ENCODE peak calls at places on chromosome 14, in five cellular contexts. One of them, this sample, is unnamed.

GRCh38 chr14:23984891-23985607 is 3.7 kb upstream of the DHRS4L2 start:
- DNase-seq in activated CD4-positive, alpha-beta T cell treated with anti-CD3 and anti-CD28 coated beads for 4 hours: no peak
- DNase-seq in body of pancreas: no peak
- DNase-seq in amniotic stem cell: no peak
- DNase-seq in nucleus accumbens: no peak
- DNase-seq in this sample: no peak

GRCh38 chr14:49908433-49908782 is 15.5 kb downstream of the ARF6 start:
- DNase-seq in activated CD4-positive, alpha-beta T cell treated with anti-CD3 and anti-CD28 coated beads for 4 hours: no peak
- DNase-seq in body of pancreas: no peak
- DNase-seq in amniotic stem cell: no peak
- DNase-seq in nucleus accumbens: no peak
- DNase-seq in this sample: no peak

GRCh38 chr14:59377485-59377884 is 87.7 kb downstream of the GPR135 start:
- DNase-seq in activated CD4-positive, alpha-beta T cell treated with anti-CD3 and anti-CD28 coated beads for 4 hours: no peak
- DNase-seq in body of pancreas: no peak
- DNase-seq in amniotic stem cell: no peak
- DNase-seq in nucleus accumbens: no peak
- DNase-seq in this sample: no peak

GRCh38 chr14:77612011-77612620 is 4.3 kb downstream of the SPTLC2 start:
- DNase-seq in activated CD4-positive, alpha-beta T cell treated with anti-CD3 and anti-CD28 coated beads for 4 hours: no peak
- DNase-seq in body of pancreas: no peak
- DNase-seq in amniotic stem cell: no peak
- DNase-seq in nucleus accumbens: no peak
- DNase-seq in this sample: no peak

GRCh38 chr14:100140452-100141132 is 18.9 kb downstream of the DEGS2 start:
- DNase-seq in activated CD4-positive, alpha-beta T cell treated with anti-CD3 and anti-CD28 coated beads for 4 hours: no peak
- DNase-seq in body of pancreas: no peak
- DNase-seq in amniotic stem cell: no peak
- DNase-seq in nucleus accumbens: no peak
- DNase-seq in this sample: no peak

GRCh38 chr14:63492391-63492790 is 50.8 kb downstream of the PPP2R5E start:
- DNase-seq in activated CD4-positive, alpha-beta T cell treated with anti-CD3 and anti-CD28 coated beads for 4 hours: no peak
- DNase-seq in body of pancreas: no peak
- DNase-seq in amniotic stem cell: peak; percentile 29
- DNase-seq in nucleus accumbens: no peak
- DNase-seq in this sample: no peak

GRCh38 chr14:31118892-31119291 is 88.7 kb downstream of the HECTD1 start:
- DNase-seq in activated CD4-positive, alpha-beta T cell treated with anti-CD3 and anti-CD28 coated beads for 4 hours: no peak
- DNase-seq in body of pancreas: no peak
- DNase-seq in amniotic stem cell: no peak
- DNase-seq in nucleus accumbens: no peak
- DNase-seq in this sample: no peak

GRCh38 chr14:92026548-92027190 is 13.2 kb downstream of the TRIP11 start:
- DNase-seq in activated CD4-positive, alpha-beta T cell treated with anti-CD3 and anti-CD28 coated beads for 4 hours: no peak
- DNase-seq in body of pancreas: no peak
- DNase-seq in amniotic stem cell: no peak
- DNase-seq in nucleus accumbens: no peak
- DNase-seq in this sample: no peak

GRCh38 chr14:71597955-71598659 is 334.1 kb upstream of the RGS6 start:
- DNase-seq in activated CD4-positive, alpha-beta T cell treated with anti-CD3 and anti-CD28 coated beads for 4 hours: no peak
- DNase-seq in body of pancreas: no peak
- DNase-seq in amniotic stem cell: no peak
- DNase-seq in nucleus accumbens: no peak
- DNase-seq in this sample: no peak

GRCh38 chr14:43184540-43184939 is 1322.5 kb downstream of the FSCB start:
- DNase-seq in activated CD4-positive, alpha-beta T cell treated with anti-CD3 and anti-CD28 coated beads for 4 hours: no peak
- DNase-seq in body of pancreas: no peak
- DNase-seq in amniotic stem cell: no peak
- DNase-seq in nucleus accumbens: no peak
- DNase-seq in this sample: no peak

GRCh38 chr14:22221508-22221907 is 367.5 kb downstream of the DAD1 start:
- DNase-seq in activated CD4-positive, alpha-beta T cell treated with anti-CD3 and anti-CD28 coated beads for 4 hours: no peak
- DNase-seq in body of pancreas: no peak
- DNase-seq in amniotic stem cell: no peak
- DNase-seq in nucleus accumbens: no peak
- DNase-seq in this sample: no peak

GRCh38 chr14:77570706-77571293 is 45.6 kb downstream of the SPTLC2 start:
- DNase-seq in activated CD4-positive, alpha-beta T cell treated with anti-CD3 and anti-CD28 coated beads for 4 hours: no peak
- DNase-seq in body of pancreas: no peak
- DNase-seq in amniotic stem cell: no peak
- DNase-seq in nucleus accumbens: no peak
- DNase-seq in this sample: no peak

GRCh38 chr14:67513631-67514108 is 19.4 kb upstream of the PLEKHH1 start:
- DNase-seq in activated CD4-positive, alpha-beta T cell treated with anti-CD3 and anti-CD28 coated beads for 4 hours: no peak
- DNase-seq in body of pancreas: peak; percentile 49
- DNase-seq in amniotic stem cell: no peak
- DNase-seq in nucleus accumbens: no peak
- DNase-seq in this sample: no peak

GRCh38 chr14:37585101-37585479 is 10.0 kb downstream of the FOXA1 start:
- DNase-seq in activated CD4-positive, alpha-beta T cell treated with anti-CD3 and anti-CD28 coated beads for 4 hours: no peak
- DNase-seq in body of pancreas: no peak
- DNase-seq in amniotic stem cell: no peak
- DNase-seq in nucleus accumbens: no peak
- DNase-seq in this sample: no peak

GRCh38 chr14:89366580-89367448 is 50.2 kb downstream of the FOXN3 start:
- DNase-seq in activated CD4-positive, alpha-beta T cell treated with anti-CD3 and anti-CD28 coated beads for 4 hours: no peak
- DNase-seq in body of pancreas: no peak
- DNase-seq in amniotic stem cell: no peak
- DNase-seq in nucleus accumbens: no peak
- DNase-seq in this sample: no peak

GRCh38 chr14:56247495-56248087 is 129.4 kb downstream of the PELI2 start:
- DNase-seq in activated CD4-positive, alpha-beta T cell treated with anti-CD3 and anti-CD28 coated beads for 4 hours: no peak
- DNase-seq in body of pancreas: no peak
- DNase-seq in amniotic stem cell: no peak
- DNase-seq in nucleus accumbens: no peak
- DNase-seq in this sample: no peak

GRCh38 chr14:90599748-90600507 is 203.1 kb downstream of the CALM1 start:
- DNase-seq in activated CD4-positive, alpha-beta T cell treated with anti-CD3 and anti-CD28 coated beads for 4 hours: no peak
- DNase-seq in body of pancreas: no peak
- DNase-seq in amniotic stem cell: no peak
- DNase-seq in nucleus accumbens: no peak
- DNase-seq in this sample: no peak

GRCh38 chr14:81363746-81364400 is 36.3 kb downstream of the STON2 start:
- DNase-seq in activated CD4-positive, alpha-beta T cell treated with anti-CD3 and anti-CD28 coated beads for 4 hours: no peak
- DNase-seq in body of pancreas: no peak
- DNase-seq in amniotic stem cell: no peak
- DNase-seq in nucleus accumbens: no peak
- DNase-seq in this sample: no peak

GRCh38 chr14:73721101-73721821 is 7.1 kb upstream of the PNMA1 start:
- DNase-seq in activated CD4-positive, alpha-beta T cell treated with anti-CD3 and anti-CD28 coated beads for 4 hours: no peak
- DNase-seq in body of pancreas: no peak
- DNase-seq in amniotic stem cell: no peak
- DNase-seq in nucleus accumbens: no peak
- DNase-seq in this sample: no peak

GRCh38 chr14:89915114-89915878 is 39.2 kb downstream of the EFCAB11 start:
- DNase-seq in activated CD4-positive, alpha-beta T cell treated with anti-CD3 and anti-CD28 coated beads for 4 hours: peak; percentile 15
- DNase-seq in body of pancreas: peak; percentile 72
- DNase-seq in amniotic stem cell: peak; percentile 37
- DNase-seq in nucleus accumbens: no peak
- DNase-seq in this sample: peak; percentile 62

GRCh38 chr14:75911883-75912282 is 69.9 kb downstream of the TGFB3 start:
- DNase-seq in activated CD4-positive, alpha-beta T cell treated with anti-CD3 and anti-CD28 coated beads for 4 hours: no peak
- DNase-seq in body of pancreas: no peak
- DNase-seq in amniotic stem cell: no peak
- DNase-seq in nucleus accumbens: peak; percentile 43
- DNase-seq in this sample: no peak

GRCh38 chr14:24665440-24665991 is 31.5 kb upstream of the GZMB start:
- DNase-seq in activated CD4-positive, alpha-beta T cell treated with anti-CD3 and anti-CD28 coated beads for 4 hours: no peak
- DNase-seq in body of pancreas: no peak
- DNase-seq in amniotic stem cell: no peak
- DNase-seq in nucleus accumbens: no peak
- DNase-seq in this sample: no peak

GRCh38 chr14:60095781-60096450 is 4.2 kb downstream of the PCNX4 start:
- DNase-seq in activated CD4-positive, alpha-beta T cell treated with anti-CD3 and anti-CD28 coated beads for 4 hours: no peak
- DNase-seq in body of pancreas: no peak
- DNase-seq in amniotic stem cell: peak; percentile 12
- DNase-seq in nucleus accumbens: no peak
- DNase-seq in this sample: no peak

GRCh38 chr14:68522510-68523325 is 270.1 kb downstream of the ZFP36L1 start:
- DNase-seq in activated CD4-positive, alpha-beta T cell treated with anti-CD3 and anti-CD28 coated beads for 4 hours: no peak
- DNase-seq in body of pancreas: no peak
- DNase-seq in amniotic stem cell: no peak
- DNase-seq in nucleus accumbens: no peak
- DNase-seq in this sample: no peak

GRCh38 chr14:23559010-23559920 is 3.2 kb downstream of the THTPA start:
- DNase-seq in activated CD4-positive, alpha-beta T cell treated with anti-CD3 and anti-CD28 coated beads for 4 hours: peak; percentile 68
- DNase-seq in body of pancreas: peak; percentile 58
- DNase-seq in amniotic stem cell: no peak
- DNase-seq in nucleus accumbens: no peak
- DNase-seq in this sample: peak; percentile 77

GRCh38 chr14:100305446-100306255 is 593 bp downstream of the SLC25A29 start:
- DNase-seq in activated CD4-positive, alpha-beta T cell treated with anti-CD3 and anti-CD28 coated beads for 4 hours: peak; percentile 49
- DNase-seq in body of pancreas: peak; percentile 31
- DNase-seq in amniotic stem cell: no peak
- DNase-seq in nucleus accumbens: no peak
- DNase-seq in this sample: peak; percentile 46

GRCh38 chr14:75542585-75543091 is 20.4 kb downstream of the BATF start:
- DNase-seq in activated CD4-positive, alpha-beta T cell treated with anti-CD3 and anti-CD28 coated beads for 4 hours: peak; percentile 88
- DNase-seq in body of pancreas: peak; percentile 28
- DNase-seq in amniotic stem cell: no peak
- DNase-seq in nucleus accumbens: peak; percentile 2
- DNase-seq in this sample: peak; percentile 47

GRCh38 chr14:51780006-51780692 is 80.3 kb upstream of the GNG2 start:
- DNase-seq in activated CD4-positive, alpha-beta T cell treated with anti-CD3 and anti-CD28 coated beads for 4 hours: peak; percentile 56
- DNase-seq in body of pancreas: peak; percentile 78
- DNase-seq in amniotic stem cell: peak; percentile 18
- DNase-seq in nucleus accumbens: peak; percentile 11
- DNase-seq in this sample: peak; percentile 79

GRCh38 chr14:80475074-80475473 is 263.8 kb upstream of the DIO2 start:
- DNase-seq in activated CD4-positive, alpha-beta T cell treated with anti-CD3 and anti-CD28 coated beads for 4 hours: no peak
- DNase-seq in body of pancreas: no peak
- DNase-seq in amniotic stem cell: no peak
- DNase-seq in nucleus accumbens: no peak
- DNase-seq in this sample: no peak

GRCh38 chr14:75941030-75941429 is 40.8 kb downstream of the TGFB3 start:
- DNase-seq in activated CD4-positive, alpha-beta T cell treated with anti-CD3 and anti-CD28 coated beads for 4 hours: no peak
- DNase-seq in body of pancreas: no peak
- DNase-seq in amniotic stem cell: no peak
- DNase-seq in nucleus accumbens: no peak
- DNase-seq in this sample: no peak

GRCh38 chr14:101078105-101078891 is 174.8 kb upstream of the RTL1 start:
- DNase-seq in activated CD4-positive, alpha-beta T cell treated with anti-CD3 and anti-CD28 coated beads for 4 hours: no peak
- DNase-seq in body of pancreas: no peak
- DNase-seq in amniotic stem cell: no peak
- DNase-seq in nucleus accumbens: no peak
- DNase-seq in this sample: peak; percentile 34

GRCh38 chr14:76490735-76491134 is 114.8 kb downstream of the ESRRB start:
- DNase-seq in activated CD4-positive, alpha-beta T cell treated with anti-CD3 and anti-CD28 coated beads for 4 hours: no peak
- DNase-seq in body of pancreas: no peak
- DNase-seq in amniotic stem cell: no peak
- DNase-seq in nucleus accumbens: no peak
- DNase-seq in this sample: no peak

This sample was measured in naive thymus-derived CD8-positive, alpha-beta T cell.